ENCODE peak calls at places on chromosomes 5 and 9, in six cellular contexts. One of them, this sample, is unnamed.

GRCh38 chr5:86971034-86971511 is 296.6 kb upstream of the RASA1 start:
- DNase-seq in substantia nigra: no peak
- DNase-seq in NCI-H1417: peak; percentile 5
- DNase-seq in AG04449: no peak
- DNase-seq in T47D: peak; percentile 18
- DNase-seq in CD4-positive, alpha-beta T cell: no peak
- DNase-seq in this sample: no peak

GRCh38 chr9:71675129-71675856 is 93.0 kb downstream of the CEMIP2 start:
- DNase-seq in T47D: no peak
- DNase-seq in CD4-positive, alpha-beta T cell: no peak
- DNase-seq in substantia nigra: no peak
- DNase-seq in AG04449: no peak
- DNase-seq in NCI-H1417: no peak
- DNase-seq in this sample: no peak

GRCh38 chr9:115442054-115442453 is 324.1 kb upstream of the TNC start:
- DNase-seq in T47D: no peak
- DNase-seq in substantia nigra: no peak
- DNase-seq in AG04449: peak; percentile 66
- DNase-seq in CD4-positive, alpha-beta T cell: no peak
- DNase-seq in NCI-H1417: no peak
- DNase-seq in this sample: no peak

GRCh38 chr9:123548749-123549545 is 192.9 kb downstream of the CRB2 start:
- DNase-seq in NCI-H1417: no peak
- DNase-seq in substantia nigra: no peak
- DNase-seq in CD4-positive, alpha-beta T cell: no peak
- DNase-seq in AG04449: no peak
- DNase-seq in T47D: no peak
- DNase-seq in this sample: no peak

GRCh38 chr5:113846941-113847340 is 333.4 kb downstream of the YTHDC2 start:
- DNase-seq in NCI-H1417: no peak
- DNase-seq in CD4-positive, alpha-beta T cell: no peak
- DNase-seq in T47D: peak; percentile 67
- DNase-seq in AG04449: no peak
- DNase-seq in substantia nigra: no peak
- DNase-seq in this sample: no peak

GRCh38 chr9:70049236-70049635 is 5.6 kb downstream of the MAMDC2 start:
- DNase-seq in CD4-positive, alpha-beta T cell: no peak
- DNase-seq in substantia nigra: no peak
- DNase-seq in AG04449: no peak
- DNase-seq in T47D: no peak
- DNase-seq in NCI-H1417: no peak
- DNase-seq in this sample: no peak

GRCh38 chr5:108753877-108754276 is 6.2 kb downstream of the FER start:
- DNase-seq in T47D: no peak
- DNase-seq in AG04449: no peak
- DNase-seq in CD4-positive, alpha-beta T cell: no peak
- DNase-seq in substantia nigra: no peak
- DNase-seq in NCI-H1417: no peak
- DNase-seq in this sample: no peak

GRCh38 chr9:108125541-108125940 is 636.0 kb upstream of the KLF4 start:
- DNase-seq in CD4-positive, alpha-beta T cell: no peak
- DNase-seq in substantia nigra: no peak
- DNase-seq in AG04449: no peak
- DNase-seq in NCI-H1417: no peak
- DNase-seq in T47D: peak; percentile 42
- DNase-seq in this sample: no peak

GRCh38 chr5:98891591-98891990 is 37.2 kb downstream of the CHD1 start:
- DNase-seq in T47D: no peak
- DNase-seq in CD4-positive, alpha-beta T cell: no peak
- DNase-seq in NCI-H1417: no peak
- DNase-seq in AG04449: no peak
- DNase-seq in substantia nigra: no peak
- DNase-seq in this sample: no peak

GRCh38 chr9:109113239-109113638 is 6.5 kb downstream of the TMEM245 start:
- DNase-seq in AG04449: no peak
- DNase-seq in substantia nigra: no peak
- DNase-seq in NCI-H1417: no peak
- DNase-seq in T47D: no peak
- DNase-seq in CD4-positive, alpha-beta T cell: no peak
- DNase-seq in this sample: no peak

GRCh38 chr9:981491-981898 is 5.0 kb downstream of the DMRT3 start:
- DNase-seq in NCI-H1417: no peak
- DNase-seq in T47D: no peak
- DNase-seq in AG04449: no peak
- DNase-seq in substantia nigra: no peak
- DNase-seq in CD4-positive, alpha-beta T cell: no peak
- DNase-seq in this sample: no peak

GRCh38 chr5:71757590-71758543 is 38.8 kb downstream of the CARTPT start:
- DNase-seq in substantia nigra: peak; percentile 8
- DNase-seq in CD4-positive, alpha-beta T cell: peak; percentile 20
- DNase-seq in NCI-H1417: peak; percentile 78
- DNase-seq in T47D: peak; percentile 86
- DNase-seq in AG04449: peak; percentile 5
- DNase-seq in this sample: peak; percentile 33

GRCh38 chr9:93965830-93966577 is 10.8 kb upstream of the BARX1 start:
- DNase-seq in AG04449: no peak
- DNase-seq in CD4-positive, alpha-beta T cell: no peak
- DNase-seq in NCI-H1417: no peak
- DNase-seq in T47D: peak; percentile 58
- DNase-seq in substantia nigra: no peak
- DNase-seq in this sample: no peak

GRCh38 chr5:76383126-76383825 is 19.8 kb upstream of the IQGAP2 start:
- DNase-seq in T47D: no peak
- DNase-seq in AG04449: no peak
- DNase-seq in substantia nigra: no peak
- DNase-seq in CD4-positive, alpha-beta T cell: no peak
- DNase-seq in NCI-H1417: no peak
- DNase-seq in this sample: no peak

GRCh38 chr9:81844131-81844567 is 84.1 kb upstream of the SPATA31D4 start:
- DNase-seq in CD4-positive, alpha-beta T cell: no peak
- DNase-seq in T47D: no peak
- DNase-seq in AG04449: no peak
- DNase-seq in substantia nigra: no peak
- DNase-seq in NCI-H1417: peak; percentile 59
- DNase-seq in this sample: no peak

GRCh38 chr5:88142801-88143692 is 125.6 kb downstream of the TMEM161B start:
- DNase-seq in substantia nigra: peak; percentile 12
- DNase-seq in CD4-positive, alpha-beta T cell: no peak
- DNase-seq in T47D: no peak
- DNase-seq in AG04449: no peak
- DNase-seq in NCI-H1417: no peak
- DNase-seq in this sample: no peak

GRCh38 chr9:87950296-87950695 is 24.0 kb downstream of the CDK20 start:
- DNase-seq in substantia nigra: no peak
- DNase-seq in CD4-positive, alpha-beta T cell: no peak
- DNase-seq in AG04449: no peak
- DNase-seq in NCI-H1417: no peak
- DNase-seq in T47D: no peak
- DNase-seq in this sample: no peak

GRCh38 chr9:4228606-4229005 is 71.3 kb downstream of the GLIS3 start:
- DNase-seq in AG04449: no peak
- DNase-seq in T47D: peak; percentile 36
- DNase-seq in CD4-positive, alpha-beta T cell: no peak
- DNase-seq in NCI-H1417: peak; percentile 34
- DNase-seq in substantia nigra: no peak
- DNase-seq in this sample: no peak

GRCh38 chr9:71853084-71853483 is 57.9 kb downstream of the ABHD17B start:
- DNase-seq in CD4-positive, alpha-beta T cell: no peak
- DNase-seq in NCI-H1417: no peak
- DNase-seq in T47D: no peak
- DNase-seq in substantia nigra: no peak
- DNase-seq in AG04449: no peak
- DNase-seq in this sample: no peak

GRCh38 chr9:16032799-16033198 is 480.0 kb downstream of the CCDC171 start:
- DNase-seq in NCI-H1417: no peak
- DNase-seq in T47D: peak; percentile 63
- DNase-seq in CD4-positive, alpha-beta T cell: no peak
- DNase-seq in AG04449: no peak
- DNase-seq in substantia nigra: no peak
- DNase-seq in this sample: no peak

GRCh38 chr9:4489919-4490704 is at the start of gene SLC1A1:
- DNase-seq in NCI-H1417: peak; percentile 71
- DNase-seq in substantia nigra: no peak
- DNase-seq in CD4-positive, alpha-beta T cell: no peak
- DNase-seq in T47D: peak; percentile 84
- DNase-seq in AG04449: no peak
- DNase-seq in this sample: no peak

GRCh38 chr9:137397675-137398423 is 25.1 kb downstream of the EXD3 start:
- DNase-seq in CD4-positive, alpha-beta T cell: no peak
- DNase-seq in AG04449: no peak
- DNase-seq in substantia nigra: no peak
- DNase-seq in NCI-H1417: no peak
- DNase-seq in T47D: no peak
- DNase-seq in this sample: no peak

GRCh38 chr9:26779072-26779471 is 113.5 kb downstream of the CAAP1 start:
- DNase-seq in NCI-H1417: no peak
- DNase-seq in substantia nigra: no peak
- DNase-seq in AG04449: no peak
- DNase-seq in T47D: no peak
- DNase-seq in CD4-positive, alpha-beta T cell: no peak
- DNase-seq in this sample: no peak

GRCh38 chr9:105385372-105385985 is 62.4 kb upstream of the FSD1L start:
- DNase-seq in CD4-positive, alpha-beta T cell: peak; percentile 9
- DNase-seq in NCI-H1417: no peak
- DNase-seq in T47D: peak; percentile 54
- DNase-seq in substantia nigra: no peak
- DNase-seq in AG04449: no peak
- DNase-seq in this sample: peak; percentile 4

GRCh38 chr5:33840927-33841547 is 50.8 kb downstream of the ADAMTS12 start:
- DNase-seq in NCI-H1417: no peak
- DNase-seq in CD4-positive, alpha-beta T cell: no peak
- DNase-seq in T47D: no peak
- DNase-seq in AG04449: no peak
- DNase-seq in substantia nigra: no peak
- DNase-seq in this sample: no peak

GRCh38 chr5:142319560-142320426 is 5.0 kb downstream of the SPRY4 start:
- DNase-seq in CD4-positive, alpha-beta T cell: no peak
- DNase-seq in NCI-H1417: no peak
- DNase-seq in AG04449: no peak
- DNase-seq in T47D: no peak
- DNase-seq in substantia nigra: no peak
- DNase-seq in this sample: no peak

GRCh38 chr5:73591698-73592501 is 26.4 kb downstream of the UTP15 start:
- DNase-seq in substantia nigra: no peak
- DNase-seq in NCI-H1417: peak; percentile 47
- DNase-seq in AG04449: no peak
- DNase-seq in CD4-positive, alpha-beta T cell: no peak
- DNase-seq in T47D: no peak
- DNase-seq in this sample: no peak

GRCh38 chr5:58074717-58075116 is 385.2 kb downstream of the PLK2 start:
- DNase-seq in CD4-positive, alpha-beta T cell: no peak
- DNase-seq in AG04449: no peak
- DNase-seq in T47D: no peak
- DNase-seq in substantia nigra: no peak
- DNase-seq in NCI-H1417: no peak
- DNase-seq in this sample: no peak

GRCh38 chr9:131019387-131020239 is 10.6 kb downstream of the LAMC3 start:
- DNase-seq in AG04449: no peak
- DNase-seq in CD4-positive, alpha-beta T cell: no peak
- DNase-seq in substantia nigra: no peak
- DNase-seq in NCI-H1417: peak; percentile 50
- DNase-seq in T47D: no peak
- DNase-seq in this sample: no peak

GRCh38 chr5:94025788-94026473 is 284.5 kb upstream of the POU5F2 start:
- DNase-seq in CD4-positive, alpha-beta T cell: no peak
- DNase-seq in NCI-H1417: peak; percentile 2
- DNase-seq in T47D: no peak
- DNase-seq in substantia nigra: no peak
- DNase-seq in AG04449: no peak
- DNase-seq in this sample: no peak

GRCh38 chr5:377326-377981 is 55.9 kb downstream of the AHRR start:
- DNase-seq in CD4-positive, alpha-beta T cell: no peak
- DNase-seq in NCI-H1417: no peak
- DNase-seq in substantia nigra: no peak
- DNase-seq in AG04449: no peak
- DNase-seq in T47D: no peak
- DNase-seq in this sample: no peak

GRCh38 chr9:126690431-126691051 is 76.8 kb downstream of the LMX1B start:
- DNase-seq in NCI-H1417: peak; percentile 71
- DNase-seq in AG04449: no peak
- DNase-seq in CD4-positive, alpha-beta T cell: peak; percentile 41
- DNase-seq in substantia nigra: no peak
- DNase-seq in T47D: peak; percentile 77
- DNase-seq in this sample: peak; percentile 49

GRCh38 chr5:36444582-36444999 is 142.9 kb upstream of the RANBP3L start:
- DNase-seq in substantia nigra: no peak
- DNase-seq in AG04449: no peak
- DNase-seq in T47D: peak; percentile 67
- DNase-seq in NCI-H1417: no peak
- DNase-seq in CD4-positive, alpha-beta T cell: no peak
- DNase-seq in this sample: no peak

GRCh38 chr9:91126761-91127420 is 234.8 kb downstream of the AUH start:
- DNase-seq in AG04449: no peak
- DNase-seq in NCI-H1417: no peak
- DNase-seq in CD4-positive, alpha-beta T cell: no peak
- DNase-seq in substantia nigra: no peak
- DNase-seq in T47D: no peak
- DNase-seq in this sample: no peak

GRCh38 chr5:96868603-96869371 is 7.5 kb upstream of the ERAP2 start:
- DNase-seq in NCI-H1417: peak; percentile 52
- DNase-seq in substantia nigra: no peak
- DNase-seq in T47D: peak; percentile 84
- DNase-seq in CD4-positive, alpha-beta T cell: no peak
- DNase-seq in AG04449: peak; percentile 42
- DNase-seq in this sample: peak; percentile 25

GRCh38 chr5:36214434-36214833 is 27.3 kb downstream of the NADK2 start:
- DNase-seq in substantia nigra: no peak
- DNase-seq in NCI-H1417: peak; percentile 8
- DNase-seq in AG04449: no peak
- DNase-seq in CD4-positive, alpha-beta T cell: no peak
- DNase-seq in T47D: peak; percentile 38
- DNase-seq in this sample: no peak

This sample was measured in effector memory CD8-positive, alpha-beta T cell.